ENCODE peak calls at places on chromosomes 6 and 20, in seven cellular contexts. D is mesothelial cell of epicardium, H is pancreas, V is GM12865, Q is neural progenitor cell, W is ascending aorta, X is neural crest cell. P is an unnamed sample.

GRCh38 chr6:88013554-88013953 is 34.1 kb upstream of the SPACA1 start:
- DNase-seq in W (no peak), Q (peak; percentile 6), X (no peak), H (no peak), V (no peak), D (no peak), P (no peak)

GRCh38 chr20:45419188-45420091 is 3.5 kb downstream of the PIGT start:
- DNase-seq in Q (no peak), H (peak; percentile 55), W (peak; percentile 90), V (peak; percentile 82), D (no peak), X (no peak), P (peak; percentile 57)

GRCh38 chr6:135750081-135750480 is 101.4 kb upstream of the PDE7B start:
- DNase-seq in Q (no peak), D (no peak), V (no peak), W (no peak), X (no peak), H (no peak), P (no peak)

GRCh38 chr6:137923866-137924616 is 57.0 kb downstream of the TNFAIP3 start:
- DNase-seq in H (no peak), D (no peak), X (no peak), W (no peak), V (no peak), Q (no peak), P (no peak)

GRCh38 chr6:158205220-158205944 is 37.2 kb downstream of the GTF2H5 start:
- DNase-seq in Q (peak; percentile 66), D (no peak), W (no peak), H (no peak), X (no peak), V (no peak), P (peak; percentile 31)

GRCh38 chr20:19774086-19774933 is 16.3 kb downstream of the RIN2 start:
- DNase-seq in X (no peak), D (no peak), W (no peak), H (no peak), Q (peak; percentile 69), V (no peak), P (no peak)

GRCh38 chr6:36033935-36034334 is 6.3 kb downstream of the MAPK14 start:
- DNase-seq in W (no peak), V (peak; percentile 35), H (no peak), D (no peak), X (no peak), Q (no peak), P (no peak)

GRCh38 chr20:47674145-47674544 is 111.1 kb downstream of the SULF2 start:
- DNase-seq in D (no peak), W (no peak), Q (no peak), X (no peak), H (no peak), V (no peak), P (no peak)

GRCh38 chr20:63124782-63125580 is 91.0 kb downstream of the YTHDF1 start:
- DNase-seq in Q (peak; percentile 31), X (no peak), V (no peak), H (no peak), W (peak; percentile 41), D (peak; percentile 5), P (no peak)

GRCh38 chr6:3758842-3759144 is 7.3 kb upstream of the PXDC1 start:
- DNase-seq in W (peak; percentile 56), H (no peak), V (no peak), D (no peak), X (no peak), Q (no peak), P (no peak)

GRCh38 chr6:26214826-26215199 is 127.6 kb downstream of the HFE start:
- DNase-seq in V (no peak), W (no peak), Q (no peak), X (no peak), D (no peak), H (no peak), P (no peak)

GRCh38 chr6:125123468-125124249 is 29.9 kb upstream of the TPD52L1 start:
- DNase-seq in D (no peak), H (no peak), X (no peak), Q (no peak), W (no peak), V (no peak), P (no peak)

GRCh38 chr20:33685328-33686007 is 717 bp downstream of the E2F1 start:
- DNase-seq in Q (peak; percentile 63), D (no peak), X (peak; percentile 64), H (peak; percentile 74), W (no peak), V (peak; percentile 91), P (peak; percentile 74)

GRCh38 chr6:166687538-166688259 is 60.6 kb upstream of the RPS6KA2 start:
- DNase-seq in X (no peak), Q (peak; percentile 52), D (no peak), W (no peak), H (no peak), V (no peak), P (no peak)

GRCh38 chr20:10093087-10093591 is 58.4 kb downstream of the ANKEF1 start:
- DNase-seq in V (no peak), D (no peak), W (no peak), H (no peak), Q (no peak), X (no peak), P (peak; percentile 17)

GRCh38 chr6:99416892-99417767 is 8.0 kb downstream of the PNISR start:
- DNase-seq in H (no peak), Q (no peak), D (no peak), V (peak; percentile 69), W (no peak), X (no peak), P (no peak)

GRCh38 chr6:38901802-38902522 is 146.6 kb upstream of the GLP1R start:
- DNase-seq in W (no peak), Q (no peak), X (no peak), V (no peak), D (no peak), H (no peak), P (no peak)

GRCh38 chr6:95518630-95519227 is 58.6 kb upstream of the MANEA start:
- DNase-seq in V (no peak), Q (no peak), W (no peak), X (no peak), D (no peak), H (peak; percentile 45), P (no peak)

GRCh38 chr6:30725713-30726505 is 5.8 kb downstream of the TUBB start:
- DNase-seq in H (no peak), X (no peak), Q (no peak), V (peak; percentile 49), W (no peak), D (no peak), P (no peak)

GRCh38 chr20:46375771-46376170 is 30.6 kb downstream of the ELMO2 start:
- DNase-seq in W (no peak), H (no peak), D (no peak), V (no peak), X (no peak), Q (no peak), P (no peak)

GRCh38 chr6:35993150-35993549 is 31.3 kb downstream of the SLC26A8 start:
- DNase-seq in W (no peak), D (no peak), H (no peak), V (no peak), Q (peak; percentile 61), X (no peak), P (no peak)

GRCh38 chr6:122789862-122790739 is 1.0 kb downstream of the SMPDL3A start:
- DNase-seq in D (no peak), Q (peak; percentile 39), X (no peak), H (no peak), W (peak; percentile 63), V (peak; percentile 15), P (no peak)

DNA sequence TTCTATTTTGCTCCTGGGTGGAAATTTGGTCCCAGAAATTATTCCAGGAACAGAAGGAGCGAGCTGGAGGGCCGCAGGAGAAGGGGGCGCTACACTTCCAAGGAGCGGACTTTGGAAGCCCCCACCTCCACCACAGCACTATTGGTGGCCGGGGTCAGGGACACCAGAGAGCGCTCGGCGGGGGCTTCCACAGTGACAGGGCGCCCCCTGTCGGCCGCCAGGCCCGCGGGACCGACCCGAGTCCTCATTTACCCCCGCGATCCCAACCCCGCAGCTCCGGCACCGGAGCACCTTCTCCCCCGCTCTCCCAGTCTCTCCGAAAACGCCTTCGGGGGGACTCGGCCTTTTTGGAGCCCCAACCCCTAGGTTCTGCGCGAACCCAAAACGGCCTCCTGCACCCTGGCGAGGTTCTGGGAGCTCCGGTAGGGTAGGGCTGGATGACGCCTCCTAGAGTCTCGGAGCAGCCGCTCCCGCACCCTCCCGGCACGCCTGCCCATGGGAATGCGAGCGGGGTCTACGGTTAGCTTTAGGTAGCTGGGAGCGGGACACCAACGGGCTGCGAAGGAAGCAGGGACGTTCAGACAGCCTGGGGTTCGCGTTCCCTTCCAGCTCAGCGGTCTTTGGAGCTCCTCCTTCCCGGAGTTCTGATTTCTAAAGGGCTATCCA is 2.4 kb upstream of the FOXA2 start:
- DNase-seq in H (peak; percentile 92), V (peak; percentile 29), Q (peak; percentile 84), W (no peak), X (no peak), D (no peak), P (peak; percentile 51)
- TF ChIP-seq CTCF in H (peak; percentile 88), V (peak; percentile 64), Q (peak; percentile 90), W (peak; percentile 41), X (peak; percentile 78), D (peak; percentile 68), P (peak; percentile 62)

DNA sequence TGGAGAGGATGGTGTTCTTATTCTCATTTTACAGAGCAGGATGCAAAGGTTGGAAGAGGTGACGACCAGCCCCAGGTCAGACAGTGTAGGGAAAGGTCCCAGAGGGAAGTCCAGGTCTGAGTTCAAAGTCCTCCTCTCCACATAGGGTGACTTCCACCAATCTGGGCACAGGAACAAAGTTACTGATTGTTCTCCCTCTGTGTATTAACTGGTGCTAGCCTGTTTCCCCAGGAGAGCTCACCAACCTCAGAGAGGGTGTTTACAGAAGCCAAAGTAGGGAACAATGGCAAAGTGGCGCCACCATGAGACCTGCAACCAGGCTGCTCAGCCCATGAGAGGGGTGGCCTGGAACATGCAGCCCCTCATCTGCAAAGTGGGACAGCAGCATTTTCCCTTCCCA is 16.8 kb upstream of the SIRPB1 start:
- DNase-seq in V (no peak), D (no peak), W (no peak), Q (no peak), X (no peak), H (no peak), P (no peak)
- TF ChIP-seq CTCF in V (no peak), D (no peak), W (no peak), Q (no peak), X (no peak), H (no peak), P (no peak)

GRCh38 chr6:117167520-117168271 is 97.7 kb upstream of the VGLL2 start:
- DNase-seq in X (no peak), Q (peak; percentile 4), H (no peak), V (no peak), W (no peak), D (no peak), P (peak; percentile 81)
- TF ChIP-seq CTCF in X (peak; percentile 23), Q (peak; percentile 36), H (no peak), V (no peak), W (no peak), D (no peak), P (no peak)

GRCh38 chr6:147648936-147649335 is 140.4 kb downstream of the SAMD5 start:
- DNase-seq in D (no peak), W (no peak), H (no peak), X (no peak), Q (no peak), V (no peak), P (no peak)

GRCh38 chr6:147654103-147654845 is 145.8 kb downstream of the SAMD5 start:
- DNase-seq in X (no peak), D (no peak), V (no peak), W (no peak), H (no peak), Q (no peak), P (no peak)

GRCh38 chr6:147651249-147652063 is 143.0 kb downstream of the SAMD5 start:
- DNase-seq in H (no peak), D (no peak), X (no peak), V (no peak), W (no peak), Q (peak; percentile 28), P (no peak)
- TF ChIP-seq CTCF in H (no peak), D (no peak), X (no peak), V (no peak), W (no peak), Q (peak; percentile 20), P (no peak)